ENCODE peak calls at places on chromosome 6, in eight cellular contexts. Y is A549, V is transverse colon, D is H1, M is ovary, O is suprapubic skin, N is sigmoid colon, A is tibial nerve. L is an unnamed sample. For H3K4me1, the result is how much of the 10 kb centered on the place peaks cover.

GRCh38 chr6:77173472-77174074 is 289.7 kb downstream of the HTR1B start:
- DNase-seq in Y (peak), V (no peak), D (peak), M (no peak), O (no peak), N (no peak), A (no peak), L (no peak)

GRCh38 chr6:71721642-71722041 is 164.7 kb upstream of the RIMS1 start:
- DNase-seq in Y (no peak), V (no peak), D (no peak), M (no peak), O (no peak), N (no peak), A (no peak), L (no peak)

GRCh38 chr6:125102901-125103300 is 50.7 kb upstream of the TPD52L1 start:
- DNase-seq in Y (peak), V (no peak), D (no peak), M (no peak), O (no peak), N (no peak), A (no peak), L (no peak)

GRCh38 chr6:41693866-41694265 is 41.5 kb downstream of the TFEB start:
- DNase-seq in Y (no peak), V (no peak), D (no peak), M (no peak), O (no peak), N (no peak), A (no peak), L (no peak)

GRCh38 chr6:65117854-65118409 is 589.1 kb downstream of the EYS start:
- DNase-seq in Y (no peak), V (no peak), D (no peak), M (no peak), O (no peak), N (no peak), A (no peak), L (no peak)

GRCh38 chr6:36679043-36679821 is 718 bp downstream of the CDKN1A start:
- DNase-seq in Y (peak), V (peak), D (no peak), M (peak), O (peak), N (peak), A (peak), L (peak)

GRCh38 chr6:158630944-158631616 is 13.5 kb downstream of the DYNLT1 start:
- DNase-seq in Y (no peak), V (peak), D (no peak), M (peak), O (no peak), N (peak), A (no peak), L (peak)

GRCh38 chr6:133248241-133249001 is 7.3 kb downstream of the EYA4 start:
- DNase-seq in Y (peak), V (no peak), D (no peak), M (no peak), O (no peak), N (no peak), A (no peak), L (no peak)

GRCh38 chr6:82957171-82957894 is 108.3 kb downstream of the UBE3D start:
- DNase-seq in Y (no peak), V (no peak), D (no peak), M (no peak), O (no peak), N (no peak), A (no peak), L (no peak)

GRCh38 chr6:141541766-141542324 is 590.9 kb upstream of the GJE1 start:
- DNase-seq in Y (no peak), V (no peak), D (no peak), M (no peak), O (no peak), N (no peak), A (no peak), L (no peak)

GRCh38 chr6:84027340-84028183 is 6.0 kb upstream of the MRAP2 start:
- DNase-seq in Y (peak), V (peak), D (no peak), M (peak), O (no peak), N (no peak), A (no peak), L (peak)

DNA sequence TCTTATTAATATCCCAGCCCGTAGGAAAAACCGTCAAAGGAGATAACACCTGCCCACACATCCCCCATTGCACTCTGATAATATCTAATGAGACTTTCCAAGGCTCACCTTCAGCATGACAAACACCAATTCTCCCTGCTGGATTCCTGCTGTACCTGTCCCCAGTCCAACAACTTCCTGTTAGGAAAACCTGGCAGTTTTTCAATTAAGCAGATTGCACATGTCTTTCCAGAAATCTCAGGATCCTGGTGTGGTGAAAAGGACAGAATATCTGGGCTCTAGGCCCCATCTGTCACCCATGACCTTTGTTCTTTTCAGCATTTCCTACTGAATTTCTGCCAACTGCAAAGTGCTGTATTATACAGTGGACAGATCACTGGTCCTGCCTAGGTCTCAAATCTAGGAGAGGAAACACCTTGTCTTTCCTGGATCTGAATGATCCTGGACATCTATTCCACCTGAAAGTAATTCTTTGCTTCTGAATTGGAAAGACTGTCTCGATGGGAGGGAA is 27.7 kb upstream of the DTNBP1 start:
- DNase-seq in Y (no peak), V (no peak), D (no peak), M (no peak), O (no peak), N (no peak), A (no peak), L (no peak)
- H3K4me1 ChIP-seq in Y (under half), V (under half), D (under half), M (under half), O (under half), N (under half), A (under half), L (under half)

DNA sequence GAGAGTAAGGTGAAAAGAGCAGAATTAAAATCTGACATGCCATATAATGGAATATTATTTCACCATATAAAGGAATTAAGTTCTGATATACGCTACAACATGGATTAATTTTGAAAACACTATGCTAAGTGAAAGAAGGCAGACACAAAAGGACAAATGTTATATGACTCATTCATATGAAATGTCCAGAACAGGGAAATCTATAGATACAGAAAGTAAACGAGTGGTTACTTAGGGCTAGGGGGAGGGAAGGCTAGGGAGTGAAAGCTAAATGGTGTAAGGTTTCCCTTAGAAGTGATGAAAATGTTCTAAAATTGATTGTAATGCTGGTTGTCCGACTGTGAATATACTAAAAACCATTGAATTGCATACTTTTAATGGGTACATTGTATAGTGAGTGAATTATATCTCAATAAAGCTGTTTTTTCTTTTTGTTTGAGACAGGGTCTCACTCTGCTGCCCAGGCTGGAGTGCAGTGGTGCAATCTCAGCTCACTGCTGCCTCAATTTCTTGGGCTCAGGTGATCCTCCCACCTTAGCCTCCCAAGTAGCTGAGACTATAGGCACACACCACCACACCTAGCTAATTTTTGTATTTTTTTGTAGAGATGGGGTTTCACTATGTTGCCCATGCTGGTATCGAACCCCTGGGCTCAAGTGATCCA is 8.2 kb downstream of the PRPH2 start:
- DNase-seq in Y (no peak), V (no peak), D (no peak), M (no peak), O (no peak), N (no peak), A (no peak), L (no peak)
- TF ChIP-seq EP300 in Y (no peak), V (no peak), D (no peak), M (no peak), O (no peak), N (no peak), A (no peak), L (no peak)

GRCh38 chr6:24668997-24669361 is 2.1 kb downstream of the ACOT13 start:
- DNase-seq in Y (no peak), V (no peak), D (no peak), M (no peak), O (no peak), N (no peak), A (no peak), L (no peak)
- H3K4me1 ChIP-seq in Y (under half), V (under half), D (under half), M (under half), O (under half), N (under half), A (under half), L (under half)

DNA sequence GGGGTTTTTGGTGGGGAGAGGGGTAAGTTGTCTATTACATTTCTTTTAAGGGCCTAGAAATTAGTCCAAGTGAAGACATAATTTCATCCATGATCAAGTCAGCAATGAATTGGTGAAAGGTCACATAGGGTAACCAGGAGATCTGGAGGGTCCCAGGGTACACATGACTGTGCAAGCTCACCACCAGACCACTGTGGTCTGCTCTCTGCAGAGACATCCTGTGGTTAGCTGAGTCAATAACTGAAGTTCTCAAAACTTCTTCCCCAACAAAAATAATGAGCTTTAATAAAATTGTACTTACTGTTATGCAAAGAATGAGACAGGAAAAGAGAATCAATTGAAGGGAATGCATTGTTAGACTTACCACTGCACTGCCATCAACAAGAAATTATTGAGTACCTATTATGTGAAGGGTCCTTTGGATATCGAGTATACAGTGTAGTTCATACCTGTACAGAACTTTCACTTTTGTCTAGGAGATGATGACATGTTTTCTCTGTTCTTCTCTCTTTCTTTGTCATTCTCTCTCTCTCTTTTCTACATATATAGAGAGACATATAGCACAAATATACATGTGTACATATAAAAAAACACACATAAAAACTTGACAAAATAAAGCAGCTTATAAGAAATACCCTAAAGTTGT is 209.8 kb downstream of the GJA1 start:
- DNase-seq in Y (no peak), V (no peak), D (no peak), M (no peak), O (no peak), N (no peak), A (no peak), L (no peak)
- TF ChIP-seq EP300 in Y (no peak), V (no peak), D (no peak), M (no peak), O (no peak), N (no peak), A (no peak), L (no peak)